ENCODE peak calls at places on chromosomes 5 and 9, in ten cellular contexts. K is fibroblast of the aortic adventitia; Y is iPS DF 19.7; B is CD8-positive, alpha-beta T cell; T is activated naive CD4-positive, alpha-beta T cell; P is pancreas; V is tibial artery; M is mesendoderm; H is HFF-Myc; Q is activated CD4-positive, alpha-beta T cell treated with anti-CD3 and anti-CD28 coated beads for 24 hours. I is an unnamed sample.

GRCh38 chr9:35142037-35142436 is 19.8 kb upstream of the UNC13B start:
- DNase-seq in H (no peak), P (no peak), Q (no peak), K (no peak), Y (no peak), T (no peak), V (no peak), M (no peak), B (no peak), I (no peak)

GRCh38 chr9:109557481-109557880 is 59.4 kb upstream of the PTPN3 start:
- DNase-seq in H (no peak), K (no peak), Y (no peak), B (no peak), T (no peak), M (no peak), P (no peak), Q (no peak), V (no peak), I (no peak)

GRCh38 chr5:177325868-177326381 is 14.2 kb upstream of the MXD3 start:
- DNase-seq in H (no peak), P (no peak), Y (no peak), T (no peak), B (no peak), K (no peak), M (peak), V (no peak), Q (no peak), I (no peak)

GRCh38 chr5:63687854-63688253 is 274.4 kb downstream of the HTR1A start:
- DNase-seq in M (no peak), K (no peak), Y (no peak), V (no peak), P (no peak), Q (no peak), H (no peak), B (no peak), T (no peak), I (no peak)

GRCh38 chr9:123291736-123292135 is 23.4 kb upstream of the STRBP start:
- DNase-seq in K (no peak), M (no peak), H (no peak), V (no peak), Y (no peak), P (no peak), Q (no peak), T (no peak), B (no peak), I (no peak)

GRCh38 chr5:172644711-172645110 is 3.6 kb downstream of the NEURL1B start:
- DNase-seq in B (no peak), V (peak), T (no peak), H (no peak), K (no peak), Y (no peak), M (peak), P (no peak), Q (no peak), I (no peak)

GRCh38 chr9:35687306-35687705 is 2.4 kb downstream of the TPM2 start:
- DNase-seq in M (no peak), B (no peak), Y (no peak), P (no peak), K (no peak), V (no peak), T (no peak), H (no peak), Q (no peak), I (no peak)

GRCh38 chr5:132016721-132017250 is 5.3 kb upstream of the ACSL6 start:
- DNase-seq in M (no peak), B (no peak), Q (no peak), Y (no peak), H (no peak), K (no peak), V (no peak), T (no peak), P (no peak), I (no peak)

GRCh38 chr9:77708416-77708815 is 60.3 kb upstream of the GNA14 start:
- DNase-seq in V (no peak), T (no peak), H (no peak), M (no peak), Q (no peak), B (no peak), P (no peak), K (peak), Y (no peak), I (no peak)

GRCh38 chr5:177128551-177128976 is 5.0 kb upstream of the NSD1 start:
- DNase-seq in Q (no peak), B (no peak), V (no peak), P (no peak), T (no peak), Y (no peak), H (no peak), K (no peak), M (no peak), I (no peak)

GRCh38 chr9:134205636-134206316 is 41.4 kb upstream of the RNU6ATAC start:
- DNase-seq in B (no peak), M (peak), K (peak), T (no peak), H (no peak), P (no peak), V (no peak), Q (no peak), Y (no peak), I (no peak)

GRCh38 chr9:134655591-134656333 is 14.2 kb downstream of the COL5A1 start:
- DNase-seq in T (no peak), P (no peak), V (peak), M (peak), K (no peak), H (no peak), B (no peak), Q (no peak), Y (no peak), I (no peak)

GRCh38 chr5:72171667-72172066 is 64.4 kb downstream of the MAP1B start:
- DNase-seq in V (no peak), Q (no peak), H (no peak), M (no peak), P (no peak), K (no peak), B (no peak), T (no peak), Y (no peak), I (no peak)

GRCh38 chr5:127838661-127839060 is 135.5 kb downstream of the CCDC192 start:
- DNase-seq in B (no peak), H (no peak), Q (no peak), Y (peak), V (no peak), M (peak), P (no peak), T (no peak), K (no peak), I (no peak)

GRCh38 chr5:138110266-138110963 is 26.6 kb downstream of the WNT8A start:
- DNase-seq in V (no peak), M (peak), H (no peak), B (no peak), K (no peak), Y (no peak), Q (no peak), T (no peak), P (no peak), I (no peak)